ENCODE peak calls at places on chromosomes 13 and 19, in six cellular contexts. Q is left ventricle myocardium inferior, X is breast epithelium, E is BJ, U is psoas muscle, I is Peyer's patch. G is an unnamed sample.

GRCh38 chr13:100667894-100668293 is 6.7 kb downstream of the TMTC4 start:
- DNase-seq in Q (no peak), X (no peak), E (no peak), U (no peak), I (no peak), G (no peak)

GRCh38 chr19:7844951-7845350 is 14.9 kb downstream of the EVI5L start:
- DNase-seq in Q (no peak), X (no peak), E (no peak), U (no peak), I (no peak), G (no peak)

GRCh38 chr13:28792992-28793391 is 27.1 kb upstream of the MTUS2 start:
- DNase-seq in Q (no peak), X (no peak), E (peak), U (no peak), I (no peak), G (no peak)

GRCh38 chr19:38650911-38651584 is 3.6 kb downstream of the ACTN4 start:
- DNase-seq in Q (no peak), X (no peak), E (no peak), U (no peak), I (no peak), G (no peak)

GRCh38 chr13:51330741-51331140 is 8.8 kb upstream of the SERPINE3 start:
- DNase-seq in Q (no peak), X (peak), E (no peak), U (no peak), I (no peak), G (no peak)

GRCh38 chr13:93224545-93224944 is 2.1 kb upstream of the GPC6 start:
- DNase-seq in Q (no peak), X (no peak), E (no peak), U (no peak), I (no peak), G (no peak)

GRCh38 chr19:54133312-54133956 is 4.1 kb upstream of the CNOT3 start:
- DNase-seq in Q (no peak), X (no peak), E (no peak), U (no peak), I (no peak), G (no peak)

GRCh38 chr19:3397266-3398022 is 31.1 kb downstream of the NFIC start:
- DNase-seq in Q (peak), X (peak), E (no peak), U (no peak), I (no peak), G (no peak)

GRCh38 chr19:38394488-38394887 is 6.0 kb downstream of the SPRED3 start:
- DNase-seq in Q (no peak), X (no peak), E (no peak), U (no peak), I (peak), G (no peak)

GRCh38 chr19:1407662-1408299 is 395 bp downstream of the DAZAP1 start:
- DNase-seq in Q (peak), X (no peak), E (no peak), U (no peak), I (no peak), G (no peak)

GRCh38 chr13:111361046-111361872 is 40.8 kb downstream of the TEX29 start:
- DNase-seq in Q (no peak), X (no peak), E (no peak), U (no peak), I (no peak), G (no peak)

GRCh38 chr13:23724196-23724970 is 154.2 kb downstream of the TNFRSF19 start:
- DNase-seq in Q (no peak), X (no peak), E (no peak), U (no peak), I (no peak), G (no peak)

GRCh38 chr19:52307275-52307674 is 10.3 kb downstream of the ZNF480 start:
- DNase-seq in Q (no peak), X (no peak), E (no peak), U (no peak), I (no peak), G (no peak)

DNA sequence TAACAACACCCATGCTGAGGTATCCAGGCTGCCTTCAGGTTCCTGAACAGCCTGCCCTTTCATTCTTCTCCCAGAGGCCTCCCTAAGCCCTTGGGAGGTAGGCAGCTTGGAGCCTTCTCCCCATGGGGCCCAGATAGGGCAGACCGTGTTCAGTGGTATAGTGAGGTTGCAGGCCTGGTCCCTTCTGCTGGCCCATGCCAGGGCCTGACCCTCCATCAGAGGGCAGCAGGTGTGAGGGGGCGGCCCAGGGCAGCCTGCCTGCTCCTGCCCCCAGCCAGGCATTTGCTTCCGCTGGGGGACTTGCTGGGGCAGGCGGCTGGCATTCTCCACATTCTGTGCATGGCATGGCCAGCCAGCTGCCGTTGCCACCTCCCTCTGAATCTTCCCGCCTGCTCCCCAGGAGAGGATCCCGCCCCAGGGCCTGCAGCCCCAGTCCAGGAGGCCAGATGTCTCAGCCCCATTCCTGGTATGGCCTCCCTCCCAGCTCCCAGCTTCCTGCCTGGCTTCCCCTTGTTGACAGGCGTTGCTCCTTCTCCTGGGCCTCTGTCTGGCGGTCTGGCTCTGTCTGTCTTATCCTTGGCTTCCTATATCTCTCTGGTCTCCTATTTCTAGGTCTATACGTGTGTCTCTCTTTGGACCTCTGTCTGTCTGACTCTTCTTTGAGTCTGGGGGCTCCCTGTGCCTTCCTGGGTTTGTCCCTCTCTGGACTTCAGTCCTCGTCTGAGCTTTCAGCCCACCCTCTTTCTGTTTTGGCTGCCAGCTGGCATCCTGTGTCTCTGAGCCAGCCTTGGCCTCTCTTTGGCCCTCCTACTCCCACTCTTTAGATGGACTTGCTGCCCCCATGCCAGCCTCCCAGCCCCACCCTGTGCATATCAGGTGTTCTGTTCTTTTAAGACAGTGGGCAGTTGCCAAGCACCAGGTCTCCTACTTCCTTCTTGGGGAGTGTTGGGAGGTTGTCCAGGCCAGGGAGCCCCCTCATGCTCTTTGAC is 9.1 kb downstream of the CIC start:
- DNase-seq in Q (no peak), X (peak), E (no peak), U (no peak), I (no peak), G (no peak)
- TF ChIP-seq CTCF in Q (no peak), X (no peak), E (no peak), U (no peak), I (no peak), G (no peak)

GRCh38 chr19:6233051-6233826 is 46.5 kb downstream of the MLLT1 start:
- DNase-seq in Q (peak), X (peak), E (no peak), U (peak), I (peak), G (no peak)
- TF ChIP-seq CTCF in Q (no peak), X (no peak), E (no peak), U (no peak), I (no peak), G (no peak)

GRCh38 chr13:41463823-41464602 is 6.7 kb downstream of the RGCC start:
- DNase-seq in Q (no peak), X (no peak), E (no peak), U (no peak), I (no peak), G (no peak)
- TF ChIP-seq CTCF in Q (no peak), X (no peak), E (no peak), U (no peak), I (no peak), G (no peak)

GRCh38 chr19:48196933-48197665 is 26.6 kb downstream of the ZSWIM9 start:
- DNase-seq in Q (no peak), X (no peak), E (no peak), U (no peak), I (no peak), G (no peak)

GRCh38 chr19:48196321-48196761 is 25.9 kb downstream of the ZSWIM9 start:
- DNase-seq in Q (no peak), X (peak), E (no peak), U (no peak), I (no peak), G (no peak)

GRCh38 chr19:48192750-48193149 is 22.3 kb downstream of the ZSWIM9 start:
- DNase-seq in Q (no peak), X (no peak), E (no peak), U (no peak), I (no peak), G (no peak)

GRCh38 chr19:48195106-48195830 is 24.8 kb downstream of the ZSWIM9 start:
- DNase-seq in Q (no peak), X (no peak), E (no peak), U (no peak), I (no peak), G (no peak)

DNA sequence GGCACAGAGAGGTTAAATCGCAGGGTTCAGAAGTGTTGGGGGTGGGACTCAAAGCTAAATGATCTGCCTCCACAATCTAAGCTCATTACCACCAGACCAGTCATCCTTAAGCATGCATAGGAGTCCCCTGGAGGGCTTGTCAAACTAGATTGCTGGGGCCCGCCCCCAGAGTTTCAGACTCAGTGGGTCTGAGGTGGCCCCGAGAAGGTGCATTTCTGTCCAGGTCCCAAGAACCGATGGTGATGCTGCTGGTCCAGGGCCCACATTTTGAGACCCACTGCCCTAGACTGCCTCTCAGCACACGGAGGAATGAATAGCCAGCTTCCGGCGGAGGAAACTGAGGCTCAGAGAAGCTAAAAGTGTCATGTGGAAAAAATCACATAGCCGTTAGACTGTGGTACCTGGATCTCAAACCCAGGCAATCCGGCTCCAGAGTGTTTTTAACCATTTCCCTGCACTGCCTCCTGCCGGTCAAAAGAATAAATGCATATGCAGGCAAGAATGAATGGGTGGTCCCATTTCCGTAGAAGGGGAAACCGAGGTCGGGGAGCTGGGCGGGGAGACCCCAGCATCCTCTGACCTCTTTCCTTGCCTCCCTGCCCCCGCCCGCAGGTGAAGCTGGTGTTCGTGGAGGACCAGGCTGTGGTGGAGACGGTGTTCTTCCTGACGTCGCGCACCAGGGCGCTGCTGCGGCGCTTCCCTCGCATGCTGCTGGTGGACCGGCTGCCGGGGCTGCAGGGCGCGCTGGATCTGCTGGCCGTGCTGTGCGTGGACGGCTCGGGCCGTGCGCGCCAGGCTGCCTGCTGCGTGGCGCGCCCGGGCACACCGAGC is 23.8 kb downstream of the ZSWIM9 start:
- DNase-seq in Q (no peak), X (no peak), E (no peak), U (no peak), I (no peak), G (no peak)
- TF ChIP-seq CTCF in Q (peak), X (no peak), E (peak), U (peak), I (peak), G (no peak)

GRCh38 chr19:9791552-9792181 is 23.1 kb upstream of the ZNF846 start:
- DNase-seq in Q (peak), X (peak), E (peak), U (peak), I (peak), G (peak)
- TF ChIP-seq CTCF in Q (no peak), X (no peak), E (no peak), U (no peak), I (no peak), G (no peak)

GRCh38 chr19:40445637-40445944 is 1.5 kb upstream of the SERTAD3 start:
- DNase-seq in Q (no peak), X (no peak), E (no peak), U (no peak), I (no peak), G (no peak)

GRCh38 chr19:40443930-40444180 is 280 bp downstream of the SERTAD3 start:
- DNase-seq in Q (no peak), X (no peak), E (no peak), U (no peak), I (no peak), G (no peak)

GRCh38 chr19:40443131-40443929 is 805 bp downstream of the SERTAD3 start:
- DNase-seq in Q (peak), X (peak), E (peak), U (peak), I (peak), G (peak)

GRCh38 chr19:40445006-40445312 is 824 bp upstream of the SERTAD3 start:
- DNase-seq in Q (no peak), X (no peak), E (no peak), U (no peak), I (no peak), G (no peak)

GRCh38 chr19:40444181-40445005 is at the start of gene SERTAD3:
- DNase-seq in Q (peak), X (peak), E (no peak), U (peak), I (peak), G (peak)
- TF ChIP-seq CTCF in Q (no peak), X (no peak), E (no peak), U (no peak), I (no peak), G (no peak)

GRCh38 chr13:65677906-65678305 is 1552.2 kb downstream of the PCDH9 start:
- DNase-seq in Q (no peak), X (no peak), E (no peak), U (no peak), I (no peak), G (no peak)

GRCh38 chr13:65679240-65679639 is 1550.9 kb downstream of the PCDH9 start:
- DNase-seq in Q (no peak), X (no peak), E (no peak), U (no peak), I (no peak), G (no peak)
- TF ChIP-seq CTCF in Q (no peak), X (no peak), E (no peak), U (no peak), I (no peak), G (no peak)

DNA sequence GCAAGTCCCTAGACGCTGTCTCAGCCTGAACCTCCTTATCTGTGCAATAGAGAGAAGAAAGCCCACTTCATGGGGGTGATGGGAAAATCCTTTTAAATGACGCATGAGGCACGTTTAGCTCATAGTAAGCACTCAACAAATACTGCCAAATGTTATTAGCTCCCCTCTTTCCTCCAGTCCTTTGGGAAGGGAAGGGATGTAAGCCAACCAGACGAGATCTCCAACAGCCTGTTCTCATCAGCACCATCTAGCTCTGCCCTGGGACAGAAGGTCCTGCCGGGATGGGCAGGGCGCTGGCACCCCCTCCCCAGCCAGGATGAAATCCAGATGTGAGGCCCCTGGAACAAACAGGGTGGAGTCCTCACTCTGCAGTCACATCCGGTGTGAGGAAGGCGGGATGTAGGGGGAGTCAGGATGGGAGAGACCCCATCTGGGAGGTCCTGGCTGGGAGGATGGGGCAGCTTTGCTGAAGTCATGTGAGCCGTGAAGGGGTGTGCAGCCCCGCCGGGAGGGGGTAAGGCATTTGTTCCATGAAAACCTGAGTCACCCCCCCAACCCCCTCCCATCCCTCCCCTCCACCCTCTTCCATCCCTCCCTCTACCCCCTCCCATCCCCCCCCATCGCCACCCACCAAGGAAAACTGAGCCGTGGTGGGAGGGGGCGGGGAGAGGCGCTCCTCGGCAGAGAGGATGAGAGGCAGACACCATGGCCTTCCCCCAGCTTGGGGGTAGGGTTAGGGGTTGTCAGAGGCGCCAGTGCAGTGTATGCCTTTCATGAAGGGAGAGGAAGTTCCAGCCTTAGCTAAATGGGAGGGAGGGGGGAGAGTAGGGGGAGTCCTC is 4.5 kb downstream of the S1PR2 start:
- DNase-seq in Q (peak), X (peak), E (peak), U (peak), I (no peak), G (no peak)
- TF ChIP-seq CTCF in Q (no peak), X (no peak), E (no peak), U (no peak), I (no peak), G (no peak)

G was measured in omental fat pad.